ENCODE peak calls at places on chromosomes 12 and 14, in six cellular contexts. M is stomach, R is occipital lobe, P is transverse colon, D is RPMI7951, K is ELR. H is an unnamed sample.

GRCh38 chr12:6604254-6605029 is 2.7 kb downstream of the CHD4 start:
- DNase-seq in M (no peak), R (no peak), P (peak), D (no peak), K (no peak), H (peak)

GRCh38 chr14:59004012-59004411 is 184.5 kb upstream of the DAAM1 start:
- DNase-seq in M (no peak), R (no peak), P (no peak), D (peak), K (no peak), H (no peak)

GRCh38 chr12:1529862-1530591 is 64.4 kb downstream of the FBXL14 start:
- DNase-seq in M (no peak), R (no peak), P (peak), D (peak), K (peak), H (no peak)

GRCh38 chr12:127822743-127823433 is 444.1 kb upstream of the TMEM132C start:
- DNase-seq in M (no peak), R (peak), P (no peak), D (no peak), K (no peak), H (no peak)

GRCh38 chr12:96107236-96107635 is 71.8 kb upstream of the LTA4H start:
- DNase-seq in M (no peak), R (no peak), P (no peak), D (no peak), K (no peak), H (no peak)

GRCh38 chr12:124940393-124941169 is 26.1 kb upstream of the UBC start:
- DNase-seq in M (peak), R (no peak), P (peak), D (peak), K (peak), H (peak)

GRCh38 chr12:80513211-80513610 is 69.2 kb downstream of the PTPRQ start:
- DNase-seq in M (no peak), R (no peak), P (no peak), D (peak), K (no peak), H (no peak)

GRCh38 chr12:51744235-51744634 is 104.3 kb downstream of the FIGNL2 start:
- DNase-seq in M (no peak), R (no peak), P (no peak), D (peak), K (peak), H (no peak)

GRCh38 chr12:90268574-90268973 is 559.9 kb upstream of the ATP2B1 start:
- DNase-seq in M (no peak), R (no peak), P (no peak), D (no peak), K (no peak), H (no peak)

GRCh38 chr12:66059670-66060069 is 70.9 kb downstream of the LLPH start:
- DNase-seq in M (no peak), R (no peak), P (no peak), D (no peak), K (no peak), H (no peak)

GRCh38 chr12:2959194-2959507 is at the start of gene TEAD4:
- DNase-seq in M (peak), R (no peak), P (peak), D (peak), K (peak), H (peak)

GRCh38 chr12:54207539-54208267 is 18.9 kb upstream of the SMUG1 start:
- DNase-seq in M (peak), R (no peak), P (peak), D (peak), K (peak), H (peak)

GRCh38 chr14:100538566-100539318 is 48.5 kb downstream of the BEGAIN start:
- DNase-seq in M (no peak), R (no peak), P (peak), D (no peak), K (no peak), H (no peak)

GRCh38 chr12:101521136-101521535 is 46.0 kb downstream of the SPIC start:
- DNase-seq in M (no peak), R (no peak), P (no peak), D (no peak), K (no peak), H (no peak)